ENCODE peak calls at places on chromosomes 7 and 10, in seven cellular contexts. One of them, this sample, is unnamed.

GRCh38 chr7:142323706-142324105 is 65.8 kb upstream of the PRSS58 start:
- DNase-seq in fibroblast of lung: no peak
- DNase-seq in adipocyte: no peak
- DNase-seq in mucosa of descending colon: no peak
- DNase-seq in cardiac muscle cell: peak
- DNase-seq in PC-9: peak
- DNase-seq in GM12865: peak
- DNase-seq in this sample: no peak

GRCh38 chr7:81333004-81333403 is 414.2 kb upstream of the SEMA3C start:
- DNase-seq in mucosa of descending colon: no peak
- DNase-seq in fibroblast of lung: peak
- DNase-seq in PC-9: no peak
- DNase-seq in adipocyte: peak
- DNase-seq in GM12865: no peak
- DNase-seq in cardiac muscle cell: no peak
- DNase-seq in this sample: no peak

GRCh38 chr7:22875475-22875874 is 52.8 kb upstream of the TOMM7 start:
- DNase-seq in mucosa of descending colon: no peak
- DNase-seq in adipocyte: no peak
- DNase-seq in GM12865: no peak
- DNase-seq in PC-9: no peak
- DNase-seq in cardiac muscle cell: no peak
- DNase-seq in fibroblast of lung: no peak
- DNase-seq in this sample: no peak

GRCh38 chr10:3624367-3624766 is 160.6 kb downstream of the KLF6 start:
- DNase-seq in cardiac muscle cell: no peak
- DNase-seq in GM12865: no peak
- DNase-seq in adipocyte: peak
- DNase-seq in mucosa of descending colon: no peak
- DNase-seq in fibroblast of lung: peak
- DNase-seq in PC-9: peak
- DNase-seq in this sample: no peak

GRCh38 chr7:66263936-66264335 is 58.8 kb downstream of the TPST1 start:
- DNase-seq in adipocyte: no peak
- DNase-seq in cardiac muscle cell: no peak
- DNase-seq in fibroblast of lung: no peak
- DNase-seq in GM12865: no peak
- DNase-seq in mucosa of descending colon: no peak
- DNase-seq in PC-9: no peak
- DNase-seq in this sample: no peak

GRCh38 chr7:80611779-80612178 is 26.7 kb upstream of the CD36 start:
- DNase-seq in cardiac muscle cell: no peak
- DNase-seq in GM12865: no peak
- DNase-seq in mucosa of descending colon: no peak
- DNase-seq in adipocyte: peak
- DNase-seq in fibroblast of lung: peak
- DNase-seq in PC-9: peak
- DNase-seq in this sample: peak

GRCh38 chr7:15947749-15948148 is 261.3 kb upstream of the MEOX2 start:
- DNase-seq in adipocyte: peak
- DNase-seq in GM12865: no peak
- DNase-seq in mucosa of descending colon: no peak
- DNase-seq in PC-9: no peak
- DNase-seq in fibroblast of lung: peak
- DNase-seq in cardiac muscle cell: no peak
- DNase-seq in this sample: no peak

GRCh38 chr7:24378871-24379608 is 95.0 kb downstream of the NPY start:
- DNase-seq in PC-9: peak
- DNase-seq in mucosa of descending colon: no peak
- DNase-seq in cardiac muscle cell: no peak
- DNase-seq in adipocyte: peak
- DNase-seq in fibroblast of lung: peak
- DNase-seq in GM12865: no peak
- DNase-seq in this sample: no peak

GRCh38 chr10:124213471-124213870 is 120.1 kb upstream of the CHST15 start:
- DNase-seq in GM12865: no peak
- DNase-seq in fibroblast of lung: no peak
- DNase-seq in PC-9: no peak
- DNase-seq in mucosa of descending colon: no peak
- DNase-seq in adipocyte: peak
- DNase-seq in cardiac muscle cell: no peak
- DNase-seq in this sample: no peak

GRCh38 chr10:73556855-73557254 is 34.3 kb downstream of the USP54 start:
- DNase-seq in cardiac muscle cell: no peak
- DNase-seq in GM12865: no peak
- DNase-seq in mucosa of descending colon: no peak
- DNase-seq in adipocyte: no peak
- DNase-seq in PC-9: no peak
- DNase-seq in fibroblast of lung: no peak
- DNase-seq in this sample: no peak

GRCh38 chr10:124949543-124949942 is 7.6 kb downstream of the ZRANB1 start:
- DNase-seq in adipocyte: peak
- DNase-seq in fibroblast of lung: peak
- DNase-seq in cardiac muscle cell: no peak
- DNase-seq in mucosa of descending colon: no peak
- DNase-seq in PC-9: no peak
- DNase-seq in GM12865: no peak
- DNase-seq in this sample: no peak

GRCh38 chr7:128084896-128085608 is 53.8 kb upstream of the LRRC4 start:
- DNase-seq in cardiac muscle cell: peak
- DNase-seq in GM12865: no peak
- DNase-seq in mucosa of descending colon: peak
- DNase-seq in fibroblast of lung: peak
- DNase-seq in PC-9: no peak
- DNase-seq in adipocyte: no peak
- DNase-seq in this sample: no peak

GRCh38 chr7:91266931-91267557 is 2.8 kb downstream of the FZD1 start:
- DNase-seq in GM12865: no peak
- DNase-seq in adipocyte: peak
- DNase-seq in fibroblast of lung: peak
- DNase-seq in PC-9: no peak
- DNase-seq in cardiac muscle cell: peak
- DNase-seq in mucosa of descending colon: no peak
- DNase-seq in this sample: no peak

GRCh38 chr10:42960491-42961155 is 116.2 kb upstream of the RET start:
- DNase-seq in GM12865: no peak
- DNase-seq in mucosa of descending colon: peak
- DNase-seq in adipocyte: peak
- DNase-seq in fibroblast of lung: peak
- DNase-seq in PC-9: peak
- DNase-seq in cardiac muscle cell: no peak
- DNase-seq in this sample: no peak

GRCh38 chr10:106573106-106573505 is 591.4 kb downstream of the SORCS1 start:
- DNase-seq in mucosa of descending colon: no peak
- DNase-seq in PC-9: no peak
- DNase-seq in fibroblast of lung: peak
- DNase-seq in GM12865: no peak
- DNase-seq in cardiac muscle cell: no peak
- DNase-seq in adipocyte: peak
- DNase-seq in this sample: no peak

GRCh38 chr10:101839421-101840063 is 4.1 kb downstream of the KCNIP2 start:
- DNase-seq in mucosa of descending colon: peak
- DNase-seq in adipocyte: peak
- DNase-seq in PC-9: peak
- DNase-seq in cardiac muscle cell: peak
- DNase-seq in GM12865: peak
- DNase-seq in fibroblast of lung: no peak
- DNase-seq in this sample: no peak

GRCh38 chr10:43199684-43200537 is 61.7 kb downstream of the CSGALNACT2 start:
- DNase-seq in cardiac muscle cell: no peak
- DNase-seq in GM12865: no peak
- DNase-seq in PC-9: no peak
- DNase-seq in fibroblast of lung: no peak
- DNase-seq in mucosa of descending colon: peak
- DNase-seq in adipocyte: no peak
- DNase-seq in this sample: no peak

GRCh38 chr7:101410743-101411476 is 48.2 kb downstream of the COL26A1 start:
- DNase-seq in cardiac muscle cell: peak
- DNase-seq in mucosa of descending colon: no peak
- DNase-seq in GM12865: peak
- DNase-seq in fibroblast of lung: peak
- DNase-seq in adipocyte: peak
- DNase-seq in PC-9: peak
- DNase-seq in this sample: no peak

GRCh38 chr7:139749545-139749944 is 28.3 kb downstream of the HIPK2 start:
- DNase-seq in mucosa of descending colon: no peak
- DNase-seq in cardiac muscle cell: no peak
- DNase-seq in fibroblast of lung: no peak
- DNase-seq in PC-9: no peak
- DNase-seq in GM12865: no peak
- DNase-seq in adipocyte: no peak
- DNase-seq in this sample: no peak

DNA sequence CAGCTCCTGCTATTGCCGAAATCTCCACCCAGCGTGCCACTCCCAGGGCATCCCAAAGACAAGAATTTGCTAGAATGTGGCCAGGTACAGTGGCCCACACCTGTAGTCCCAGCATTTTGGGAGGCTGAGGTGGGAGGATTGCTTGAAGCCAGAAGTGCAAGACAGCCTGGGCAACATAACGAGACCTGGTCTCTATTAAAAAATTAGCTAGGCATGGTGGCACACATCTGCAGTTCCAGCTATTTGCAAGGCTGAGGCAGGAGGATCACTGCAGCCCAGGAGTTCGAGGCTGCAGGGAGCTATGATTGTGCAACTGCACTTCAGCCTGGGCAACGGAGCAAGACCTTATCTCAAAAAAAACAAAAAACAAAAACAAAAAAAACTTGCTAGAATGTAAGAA is 73.3 kb upstream of the LYZL2 start:
- DNase-seq in mucosa of descending colon: no peak
- DNase-seq in adipocyte: no peak
- DNase-seq in cardiac muscle cell: no peak
- DNase-seq in PC-9: no peak
- DNase-seq in fibroblast of lung: no peak
- DNase-seq in GM12865: no peak
- DNase-seq in this sample: no peak
- H3K4me3 ChIP-seq in mucosa of descending colon: no peak
- H3K4me3 ChIP-seq in adipocyte: no peak
- H3K4me3 ChIP-seq in cardiac muscle cell: no peak
- H3K4me3 ChIP-seq in PC-9: no peak
- H3K4me3 ChIP-seq in fibroblast of lung: no peak
- H3K4me3 ChIP-seq in GM12865: no peak
- H3K4me3 ChIP-seq in this sample: no peak

DNA sequence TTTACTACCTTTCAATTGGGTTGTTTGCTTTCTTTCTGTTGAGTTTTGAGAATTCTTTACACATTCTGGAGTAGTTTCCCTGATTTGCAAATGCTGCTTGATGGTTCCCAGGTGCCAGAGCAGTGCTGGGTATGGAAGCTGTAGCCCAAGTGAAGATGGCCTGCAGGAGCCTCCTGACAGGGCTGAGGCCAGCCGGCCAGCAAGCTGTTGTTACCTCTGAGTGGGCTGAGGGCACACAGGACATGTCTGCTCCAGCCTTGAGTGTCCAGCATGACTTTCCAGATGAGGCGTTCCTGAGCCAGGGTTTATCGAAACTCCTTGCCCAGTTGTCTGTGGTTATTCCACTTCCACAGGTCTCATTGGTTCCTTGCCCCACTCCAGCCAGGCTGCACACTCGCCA is 164.6 kb upstream of the TNS3 start:
- DNase-seq in cardiac muscle cell: no peak
- DNase-seq in adipocyte: no peak
- DNase-seq in GM12865: no peak
- DNase-seq in PC-9: no peak
- DNase-seq in mucosa of descending colon: no peak
- DNase-seq in fibroblast of lung: no peak
- DNase-seq in this sample: no peak
- H3K4me3 ChIP-seq in cardiac muscle cell: no peak
- H3K4me3 ChIP-seq in adipocyte: no peak
- H3K4me3 ChIP-seq in GM12865: no peak
- H3K4me3 ChIP-seq in PC-9: no peak
- H3K4me3 ChIP-seq in mucosa of descending colon: no peak
- H3K4me3 ChIP-seq in fibroblast of lung: no peak
- H3K4me3 ChIP-seq in this sample: no peak

DNA sequence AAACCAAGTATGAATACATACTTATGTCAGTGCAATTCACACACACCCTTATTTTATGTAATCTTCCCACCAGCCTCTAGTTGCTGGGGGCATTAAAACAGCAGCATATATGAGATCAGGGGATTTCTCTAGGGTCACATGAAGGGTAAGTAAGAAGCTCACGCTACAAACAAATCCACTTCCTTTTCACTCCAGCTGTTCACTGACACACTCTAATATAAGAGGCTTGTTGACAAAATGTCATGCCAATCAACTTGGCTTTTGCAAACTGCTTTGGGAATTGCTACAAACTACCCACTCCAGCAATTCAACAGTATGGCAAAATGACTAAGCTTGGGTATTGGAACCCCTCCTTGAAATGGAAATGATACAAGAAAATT is 10.3 kb downstream of the FAM3C start:
- DNase-seq in adipocyte: no peak
- DNase-seq in PC-9: no peak
- DNase-seq in cardiac muscle cell: peak
- DNase-seq in mucosa of descending colon: no peak
- DNase-seq in fibroblast of lung: peak
- DNase-seq in GM12865: peak
- DNase-seq in this sample: no peak
- H3K4me3 ChIP-seq in adipocyte: no peak
- H3K4me3 ChIP-seq in PC-9: no peak
- H3K4me3 ChIP-seq in cardiac muscle cell: no peak
- H3K4me3 ChIP-seq in mucosa of descending colon: no peak
- H3K4me3 ChIP-seq in fibroblast of lung: no peak
- H3K4me3 ChIP-seq in GM12865: peak
- H3K4me3 ChIP-seq in this sample: no peak

GRCh38 chr7:51467384-51468017 is 150.9 kb upstream of the COBL start:
- DNase-seq in cardiac muscle cell: no peak
- DNase-seq in fibroblast of lung: no peak
- DNase-seq in adipocyte: no peak
- DNase-seq in mucosa of descending colon: no peak
- DNase-seq in PC-9: no peak
- DNase-seq in GM12865: no peak
- DNase-seq in this sample: no peak

GRCh38 chr7:51471199-51472016 is 154.8 kb upstream of the COBL start:
- DNase-seq in PC-9: no peak
- DNase-seq in fibroblast of lung: no peak
- DNase-seq in mucosa of descending colon: no peak
- DNase-seq in cardiac muscle cell: no peak
- DNase-seq in adipocyte: no peak
- DNase-seq in GM12865: no peak
- DNase-seq in this sample: no peak

GRCh38 chr7:51477323-51477722 is 160.7 kb upstream of the COBL start:
- DNase-seq in PC-9: no peak
- DNase-seq in fibroblast of lung: no peak
- DNase-seq in cardiac muscle cell: no peak
- DNase-seq in GM12865: no peak
- DNase-seq in adipocyte: no peak
- DNase-seq in mucosa of descending colon: no peak
- DNase-seq in this sample: no peak

GRCh38 chr7:51472873-51473272 is 156.3 kb upstream of the COBL start:
- DNase-seq in adipocyte: no peak
- DNase-seq in cardiac muscle cell: no peak
- DNase-seq in fibroblast of lung: no peak
- DNase-seq in PC-9: no peak
- DNase-seq in mucosa of descending colon: no peak
- DNase-seq in GM12865: no peak
- DNase-seq in this sample: no peak

DNA sequence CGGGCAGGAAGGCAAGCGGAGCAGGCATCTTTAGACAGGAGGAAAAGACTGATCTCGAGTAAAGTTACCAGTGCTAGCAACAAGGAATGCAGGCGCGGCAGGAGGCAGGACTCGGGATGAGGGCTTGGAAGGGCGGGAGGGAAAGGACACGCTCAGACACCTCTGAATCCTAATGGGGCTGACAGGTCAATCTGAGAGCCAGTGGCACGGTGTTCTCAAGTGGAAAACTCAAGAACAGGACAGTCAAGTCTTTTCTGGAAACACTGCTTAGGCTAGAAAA is 155.3 kb upstream of the COBL start:
- DNase-seq in GM12865: no peak
- DNase-seq in mucosa of descending colon: no peak
- DNase-seq in fibroblast of lung: no peak
- DNase-seq in PC-9: no peak
- DNase-seq in cardiac muscle cell: no peak
- DNase-seq in adipocyte: no peak
- DNase-seq in this sample: no peak
- H3K4me3 ChIP-seq in GM12865: no peak
- H3K4me3 ChIP-seq in mucosa of descending colon: no peak
- H3K4me3 ChIP-seq in fibroblast of lung: no peak
- H3K4me3 ChIP-seq in PC-9: no peak
- H3K4me3 ChIP-seq in cardiac muscle cell: no peak
- H3K4me3 ChIP-seq in adipocyte: no peak
- H3K4me3 ChIP-seq in this sample: no peak